ENCODE peak calls at places on chromosome 21, in four cellular contexts. N, M, W and D are unnamed samples. For H3K9me2, the result is how much of the 10 kb centered on the place peaks cover.

GRCh38 chr21:39125752-39126485 is 57.3 kb downstream of the PSMG1 start:
- DNase-seq in N (peak), W (peak), M (peak), D (peak)

GRCh38 chr21:31198575-31198974 is 145.5 kb downstream of the TIAM1 start:
- DNase-seq in M (peak), W (peak), N (peak), D (peak)

GRCh38 chr21:39911792-39912191 is 44.6 kb downstream of the PCP4 start:
- DNase-seq in N (no peak), W (no peak), M (no peak), D (no peak)

GRCh38 chr21:18951291-18952038 is 547.9 kb upstream of the TMPRSS15 start:
- DNase-seq in M (no peak), W (peak), N (peak), D (peak)

GRCh38 chr21:40699366-40699765 is 147.6 kb downstream of the DSCAM start:
- DNase-seq in W (no peak), M (no peak), N (no peak), D (no peak)

GRCh38 chr21:35909456-35910178 is 150.7 kb downstream of the SETD4 start:
- DNase-seq in M (no peak), W (no peak), N (no peak), D (peak)

GRCh38 chr21:43352568-43353281 is 74.2 kb downstream of the SIK1 start:
- DNase-seq in N (no peak), W (peak), M (peak), D (no peak)

GRCh38 chr21:14693997-14694396 is 147.9 kb upstream of the SAMSN1 start:
- DNase-seq in N (no peak), W (no peak), M (no peak), D (no peak)

GRCh38 chr21:42460391-42461184 is 35.4 kb downstream of the RSPH1 start:
- DNase-seq in W (peak), M (no peak), N (no peak), D (peak)

GRCh38 chr21:15494481-15494880 is 235.3 kb upstream of the USP25 start:
- DNase-seq in M (no peak), W (no peak), N (no peak), D (no peak)

GRCh38 chr21:21111309-21111920 is 113.2 kb downstream of the NCAM2 start:
- DNase-seq in W (no peak), M (no peak), N (no peak), D (no peak)

GRCh38 chr21:28066051-28066450 is 926.6 kb downstream of the LTN1 start:
- DNase-seq in N (no peak), W (peak), M (no peak), D (no peak)

GRCh38 chr21:42353623-42354022 is 2.8 kb upstream of the TFF2 start:
- DNase-seq in N (no peak), M (no peak), W (no peak), D (no peak)

GRCh38 chr21:35048706-35049617 is at the start of gene RUNX1:
- DNase-seq in W (peak), N (no peak), M (no peak), D (no peak)

GRCh38 chr21:22258821-22259220 is 1260.6 kb downstream of the NCAM2 start:
- DNase-seq in M (no peak), W (no peak), N (no peak), D (no peak)

GRCh38 chr21:37554661-37555379 is 188.2 kb downstream of the DYRK1A start:
- DNase-seq in W (no peak), N (no peak), M (no peak), D (no peak)

GRCh38 chr21:37552496-37553399 is 186.2 kb downstream of the DYRK1A start:
- DNase-seq in M (no peak), W (no peak), N (no peak), D (no peak)

GRCh38 chr21:37557261-37557950 is 190.8 kb downstream of the DYRK1A start:
- DNase-seq in N (no peak), M (no peak), W (peak), D (no peak)

GRCh38 chr21:37558676-37559204 is 192.2 kb downstream of the DYRK1A start:
- DNase-seq in M (no peak), N (no peak), W (no peak), D (no peak)

GRCh38 chr21:37555672-37556261 is 189.2 kb downstream of the DYRK1A start:
- DNase-seq in N (peak), M (no peak), W (no peak), D (no peak)
- H3K9me2 ChIP-seq in N (under half), M (under half), W (under half), D (under half)

GRCh38 chr21:24428539-24429186 is 1178.6 kb downstream of the MRPL39 start:
- DNase-seq in N (no peak), M (no peak), W (no peak), D (no peak)
- H3K4me3 ChIP-seq in N (no peak), M (no peak), W (no peak), D (no peak)

GRCh38 chr21:37551406-37552355 is 185.1 kb downstream of the DYRK1A start:
- DNase-seq in N (peak), W (no peak), M (no peak), D (no peak)
- H3K9me2 ChIP-seq in N (under half), W (under half), M (under half), D (under half)

DNA sequence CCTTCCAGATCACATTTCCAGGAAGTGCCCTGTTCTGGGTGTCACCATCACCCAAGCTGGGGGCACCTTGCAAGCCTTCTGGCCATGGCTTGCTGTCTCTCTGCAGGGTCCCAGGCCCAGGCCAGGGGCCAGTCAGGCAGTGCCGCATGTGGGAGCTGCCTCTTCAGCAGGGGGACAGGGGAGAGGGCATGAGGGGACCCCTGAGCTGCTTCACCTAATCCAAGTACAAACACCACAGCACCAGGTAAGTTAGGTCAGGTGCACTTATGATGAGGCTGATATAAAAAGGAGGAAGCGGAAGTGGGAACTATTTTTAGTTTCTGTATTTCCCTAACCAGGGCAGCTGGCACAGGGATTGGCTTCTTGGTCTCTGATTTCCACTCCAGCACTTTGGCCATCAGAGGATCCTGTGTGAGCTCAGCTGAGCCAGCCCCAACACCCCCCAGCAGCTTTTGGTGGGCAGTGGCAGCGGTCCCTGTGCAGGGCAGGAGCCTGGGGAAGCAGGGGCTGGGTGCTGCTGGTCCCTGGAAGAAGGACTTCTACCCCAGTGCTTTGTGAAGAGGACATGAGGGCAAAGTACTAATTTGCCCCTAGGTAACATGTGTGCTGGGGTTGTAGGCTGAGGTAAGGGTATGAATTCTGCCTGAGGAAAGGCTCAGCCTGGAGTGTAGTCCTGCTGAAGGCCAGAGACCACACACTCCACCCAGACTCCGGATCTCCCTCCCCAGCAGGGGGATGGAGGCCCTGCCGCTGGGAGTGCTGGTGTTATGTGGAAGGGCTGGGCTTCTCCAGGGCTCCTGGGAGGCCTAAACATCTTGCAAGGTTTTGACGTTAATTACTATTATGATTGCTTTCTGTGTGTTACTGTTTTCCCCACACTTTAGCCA is 3.3 kb upstream of the PCBP3 start:
- DNase-seq in W (peak), N (no peak), M (no peak), D (peak)
- H3K4me3 ChIP-seq in W (peak), N (no peak), M (no peak), D (no peak)

GRCh38 chr21:25822981-25823380 is 88.2 kb downstream of the GABPA start:
- DNase-seq in W (no peak), M (no peak), N (no peak), D (no peak)

GRCh38 chr21:25826652-25827051 is 91.9 kb downstream of the GABPA start:
- DNase-seq in W (no peak), M (no peak), N (no peak), D (no peak)

GRCh38 chr21:25831300-25831699 is 96.5 kb downstream of the GABPA start:
- DNase-seq in M (no peak), W (no peak), N (no peak), D (no peak)

GRCh38 chr21:25827513-25827912 is 92.7 kb downstream of the GABPA start:
- DNase-seq in N (no peak), W (no peak), M (no peak), D (no peak)
- H3K9me2 ChIP-seq in N (under half), W (under half), M (under half), D (under half)

GRCh38 chr21:45439171-45439872 is 34.4 kb downstream of the COL18A1 start:
- DNase-seq in M (peak), W (peak), N (peak), D (peak)
- H3K4me3 ChIP-seq in M (no peak), W (no peak), N (no peak), D (no peak)